ENCODE peak calls at places on chromosomes 7 and 10, in nine cellular contexts. One of them, this sample, is unnamed.

GRCh38 chr10:112026438-112026837 is 157.1 kb downstream of the GPAM start:
- DNase-seq in PC-3: peak; percentile 19
- DNase-seq in HL-60: no peak
- DNase-seq in upper lobe of right lung: no peak
- DNase-seq in CD8-positive, alpha-beta memory T cell: no peak
- DNase-seq in cardiac muscle cell: no peak
- DNase-seq in right cardiac atrium: no peak
- DNase-seq in endodermal cell: peak; percentile 67
- DNase-seq in tibial nerve: no peak
- DNase-seq in this sample: no peak

GRCh38 chr7:129363-130221 is 62.8 kb upstream of the FAM20C start:
- DNase-seq in PC-3: no peak
- DNase-seq in HL-60: no peak
- DNase-seq in upper lobe of right lung: no peak
- DNase-seq in CD8-positive, alpha-beta memory T cell: no peak
- DNase-seq in cardiac muscle cell: peak; percentile 81
- DNase-seq in right cardiac atrium: peak; percentile 65
- DNase-seq in endodermal cell: peak; percentile 18
- DNase-seq in tibial nerve: peak; percentile 50
- DNase-seq in this sample: no peak

GRCh38 chr7:23100697-23101096 is 4.9 kb upstream of the KLHL7 start:
- DNase-seq in PC-3: no peak
- DNase-seq in HL-60: no peak
- DNase-seq in upper lobe of right lung: no peak
- DNase-seq in CD8-positive, alpha-beta memory T cell: no peak
- DNase-seq in cardiac muscle cell: no peak
- DNase-seq in right cardiac atrium: no peak
- DNase-seq in endodermal cell: peak; percentile 73
- DNase-seq in tibial nerve: no peak
- DNase-seq in this sample: no peak

GRCh38 chr10:127922675-127923366 is 15.9 kb downstream of the PTPRE start:
- DNase-seq in PC-3: peak; percentile 83
- DNase-seq in HL-60: no peak
- DNase-seq in upper lobe of right lung: peak; percentile 94
- DNase-seq in CD8-positive, alpha-beta memory T cell: no peak
- DNase-seq in cardiac muscle cell: peak; percentile 95
- DNase-seq in right cardiac atrium: peak; percentile 78
- DNase-seq in endodermal cell: no peak
- DNase-seq in tibial nerve: no peak
- DNase-seq in this sample: peak; percentile 47

GRCh38 chr10:80324891-80325364 is 31.6 kb downstream of the DYDC1 start:
- DNase-seq in PC-3: no peak
- DNase-seq in HL-60: no peak
- DNase-seq in upper lobe of right lung: no peak
- DNase-seq in CD8-positive, alpha-beta memory T cell: no peak
- DNase-seq in cardiac muscle cell: no peak
- DNase-seq in right cardiac atrium: no peak
- DNase-seq in endodermal cell: peak; percentile 48
- DNase-seq in tibial nerve: no peak
- DNase-seq in this sample: no peak

GRCh38 chr10:31186225-31187010 is 132.6 kb upstream of the ZEB1 start:
- DNase-seq in PC-3: no peak
- DNase-seq in HL-60: no peak
- DNase-seq in upper lobe of right lung: no peak
- DNase-seq in CD8-positive, alpha-beta memory T cell: no peak
- DNase-seq in cardiac muscle cell: peak; percentile 42
- DNase-seq in right cardiac atrium: no peak
- DNase-seq in endodermal cell: peak; percentile 78
- DNase-seq in tibial nerve: no peak
- DNase-seq in this sample: no peak

GRCh38 chr7:76292206-76292573 is 10.3 kb upstream of the HSPB1 start:
- DNase-seq in PC-3: no peak
- DNase-seq in HL-60: no peak
- DNase-seq in upper lobe of right lung: peak; percentile 78
- DNase-seq in CD8-positive, alpha-beta memory T cell: no peak
- DNase-seq in cardiac muscle cell: no peak
- DNase-seq in right cardiac atrium: peak; percentile 72
- DNase-seq in endodermal cell: no peak
- DNase-seq in tibial nerve: no peak
- DNase-seq in this sample: no peak

GRCh38 chr10:43145313-43145712 is 7.1 kb downstream of the CSGALNACT2 start:
- DNase-seq in PC-3: no peak
- DNase-seq in HL-60: no peak
- DNase-seq in upper lobe of right lung: no peak
- DNase-seq in CD8-positive, alpha-beta memory T cell: no peak
- DNase-seq in cardiac muscle cell: no peak
- DNase-seq in right cardiac atrium: no peak
- DNase-seq in endodermal cell: no peak
- DNase-seq in tibial nerve: no peak
- DNase-seq in this sample: no peak

GRCh38 chr7:98200364-98200763 is 10.9 kb upstream of the BHLHA15 start:
- DNase-seq in PC-3: no peak
- DNase-seq in HL-60: no peak
- DNase-seq in upper lobe of right lung: no peak
- DNase-seq in CD8-positive, alpha-beta memory T cell: peak; percentile 33
- DNase-seq in cardiac muscle cell: no peak
- DNase-seq in right cardiac atrium: no peak
- DNase-seq in endodermal cell: no peak
- DNase-seq in tibial nerve: no peak
- DNase-seq in this sample: no peak

GRCh38 chr7:149510248-149510647 is 12.6 kb upstream of the ZNF746 start:
- DNase-seq in PC-3: no peak
- DNase-seq in HL-60: no peak
- DNase-seq in upper lobe of right lung: no peak
- DNase-seq in CD8-positive, alpha-beta memory T cell: no peak
- DNase-seq in cardiac muscle cell: no peak
- DNase-seq in right cardiac atrium: no peak
- DNase-seq in endodermal cell: no peak
- DNase-seq in tibial nerve: no peak
- DNase-seq in this sample: no peak

DNA sequence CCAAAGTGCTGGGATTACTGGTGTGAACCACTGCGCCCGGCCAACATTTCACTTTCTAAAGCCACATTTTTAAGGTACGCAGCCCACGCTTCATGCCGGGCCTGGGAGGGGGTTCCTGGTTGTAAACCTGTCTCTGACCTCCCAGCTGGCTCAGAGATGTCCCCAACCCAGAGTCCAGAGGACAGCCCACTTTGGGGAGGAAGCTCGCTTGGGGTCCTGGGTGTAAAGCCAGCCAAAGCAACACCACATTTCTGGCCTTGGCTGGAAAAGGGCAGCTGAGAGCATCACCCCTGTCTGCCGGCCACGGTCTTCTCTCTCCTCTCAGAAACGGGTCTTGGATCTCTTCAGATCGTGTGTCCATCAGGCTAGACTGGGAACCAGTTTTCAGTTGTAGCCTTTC is 23.9 kb upstream of the PITRM1 start:
- DNase-seq in PC-3: no peak
- DNase-seq in HL-60: no peak
- DNase-seq in upper lobe of right lung: no peak
- DNase-seq in CD8-positive, alpha-beta memory T cell: no peak
- DNase-seq in cardiac muscle cell: no peak
- DNase-seq in right cardiac atrium: no peak
- DNase-seq in endodermal cell: peak; percentile 35
- DNase-seq in tibial nerve: no peak
- DNase-seq in this sample: no peak
- H3K27ac ChIP-seq in PC-3: no peak overlapping the region
- H3K27ac ChIP-seq in HL-60: no peak overlapping the region
- H3K27ac ChIP-seq in upper lobe of right lung: no peak overlapping the region
- H3K27ac ChIP-seq in CD8-positive, alpha-beta memory T cell: no peak overlapping the region
- H3K27ac ChIP-seq in cardiac muscle cell: no peak overlapping the region
- H3K27ac ChIP-seq in right cardiac atrium: no peak overlapping the region
- H3K27ac ChIP-seq in endodermal cell: no peak overlapping the region
- H3K27ac ChIP-seq in tibial nerve: no peak overlapping the region
- H3K27ac ChIP-seq in this sample: no peak overlapping the region

GRCh38 chr10:28910960-28911359 is 233.6 kb downstream of the BAMBI start:
- DNase-seq in PC-3: peak; percentile 51
- DNase-seq in HL-60: no peak
- DNase-seq in upper lobe of right lung: no peak
- DNase-seq in CD8-positive, alpha-beta memory T cell: no peak
- DNase-seq in cardiac muscle cell: peak; percentile 73
- DNase-seq in right cardiac atrium: no peak
- DNase-seq in endodermal cell: no peak
- DNase-seq in tibial nerve: no peak
- DNase-seq in this sample: no peak
- H3K27ac ChIP-seq in PC-3: peak overlapping the region; percentile 9
- H3K27ac ChIP-seq in HL-60: no peak overlapping the region
- H3K27ac ChIP-seq in upper lobe of right lung: no peak overlapping the region
- H3K27ac ChIP-seq in CD8-positive, alpha-beta memory T cell: no peak overlapping the region
- H3K27ac ChIP-seq in cardiac muscle cell: no peak overlapping the region
- H3K27ac ChIP-seq in right cardiac atrium: no peak overlapping the region
- H3K27ac ChIP-seq in endodermal cell: no peak overlapping the region
- H3K27ac ChIP-seq in tibial nerve: no peak overlapping the region
- H3K27ac ChIP-seq in this sample: no peak overlapping the region

GRCh38 chr10:62817120-62817762 is 1.1 kb upstream of the EGR2 start:
- DNase-seq in PC-3: peak; percentile 70
- DNase-seq in HL-60: peak; percentile 45
- DNase-seq in upper lobe of right lung: peak; percentile 86
- DNase-seq in CD8-positive, alpha-beta memory T cell: no peak
- DNase-seq in cardiac muscle cell: peak; percentile 69
- DNase-seq in right cardiac atrium: peak; percentile 63
- DNase-seq in endodermal cell: peak; percentile 75
- DNase-seq in tibial nerve: peak; percentile 31
- DNase-seq in this sample: peak; percentile 37

GRCh38 chr10:62816179-62817119 is at the start of gene EGR2:
- DNase-seq in PC-3: peak; percentile 100
- DNase-seq in HL-60: peak; percentile 71
- DNase-seq in upper lobe of right lung: peak; percentile 97
- DNase-seq in CD8-positive, alpha-beta memory T cell: peak; percentile 99
- DNase-seq in cardiac muscle cell: peak; percentile 97
- DNase-seq in right cardiac atrium: peak; percentile 92
- DNase-seq in endodermal cell: peak; percentile 96
- DNase-seq in tibial nerve: peak; percentile 93
- DNase-seq in this sample: peak; percentile 91

GRCh38 chr10:62818426-62819011 is 2.4 kb upstream of the EGR2 start:
- DNase-seq in PC-3: peak; percentile 78
- DNase-seq in HL-60: no peak
- DNase-seq in upper lobe of right lung: peak; percentile 85
- DNase-seq in CD8-positive, alpha-beta memory T cell: peak; percentile 48
- DNase-seq in cardiac muscle cell: no peak
- DNase-seq in right cardiac atrium: peak; percentile 36
- DNase-seq in endodermal cell: peak; percentile 85
- DNase-seq in tibial nerve: no peak
- DNase-seq in this sample: no peak

GRCh38 chr10:62819521-62819920 is 3.4 kb upstream of the EGR2 start:
- DNase-seq in PC-3: peak; percentile 52
- DNase-seq in HL-60: no peak
- DNase-seq in upper lobe of right lung: no peak
- DNase-seq in CD8-positive, alpha-beta memory T cell: no peak
- DNase-seq in cardiac muscle cell: peak; percentile 52
- DNase-seq in right cardiac atrium: no peak
- DNase-seq in endodermal cell: no peak
- DNase-seq in tibial nerve: no peak
- DNase-seq in this sample: no peak

GRCh38 chr10:62817763-62818425 is 1.7 kb upstream of the EGR2 start:
- DNase-seq in PC-3: peak; percentile 100
- DNase-seq in HL-60: no peak
- DNase-seq in upper lobe of right lung: peak; percentile 92
- DNase-seq in CD8-positive, alpha-beta memory T cell: peak; percentile 65
- DNase-seq in cardiac muscle cell: peak; percentile 85
- DNase-seq in right cardiac atrium: peak; percentile 72
- DNase-seq in endodermal cell: peak; percentile 95
- DNase-seq in tibial nerve: peak; percentile 31
- DNase-seq in this sample: peak; percentile 33
- H3K27ac ChIP-seq in PC-3: peak overlapping the region; percentile 37
- H3K27ac ChIP-seq in HL-60: no peak overlapping the region
- H3K27ac ChIP-seq in upper lobe of right lung: peak overlapping the region; percentile 86
- H3K27ac ChIP-seq in CD8-positive, alpha-beta memory T cell: peak overlapping the region; percentile 72
- H3K27ac ChIP-seq in cardiac muscle cell: no peak overlapping the region
- H3K27ac ChIP-seq in right cardiac atrium: no peak overlapping the region
- H3K27ac ChIP-seq in endodermal cell: no peak overlapping the region
- H3K27ac ChIP-seq in tibial nerve: peak overlapping the region; percentile 90
- H3K27ac ChIP-seq in this sample: no peak overlapping the region

DNA sequence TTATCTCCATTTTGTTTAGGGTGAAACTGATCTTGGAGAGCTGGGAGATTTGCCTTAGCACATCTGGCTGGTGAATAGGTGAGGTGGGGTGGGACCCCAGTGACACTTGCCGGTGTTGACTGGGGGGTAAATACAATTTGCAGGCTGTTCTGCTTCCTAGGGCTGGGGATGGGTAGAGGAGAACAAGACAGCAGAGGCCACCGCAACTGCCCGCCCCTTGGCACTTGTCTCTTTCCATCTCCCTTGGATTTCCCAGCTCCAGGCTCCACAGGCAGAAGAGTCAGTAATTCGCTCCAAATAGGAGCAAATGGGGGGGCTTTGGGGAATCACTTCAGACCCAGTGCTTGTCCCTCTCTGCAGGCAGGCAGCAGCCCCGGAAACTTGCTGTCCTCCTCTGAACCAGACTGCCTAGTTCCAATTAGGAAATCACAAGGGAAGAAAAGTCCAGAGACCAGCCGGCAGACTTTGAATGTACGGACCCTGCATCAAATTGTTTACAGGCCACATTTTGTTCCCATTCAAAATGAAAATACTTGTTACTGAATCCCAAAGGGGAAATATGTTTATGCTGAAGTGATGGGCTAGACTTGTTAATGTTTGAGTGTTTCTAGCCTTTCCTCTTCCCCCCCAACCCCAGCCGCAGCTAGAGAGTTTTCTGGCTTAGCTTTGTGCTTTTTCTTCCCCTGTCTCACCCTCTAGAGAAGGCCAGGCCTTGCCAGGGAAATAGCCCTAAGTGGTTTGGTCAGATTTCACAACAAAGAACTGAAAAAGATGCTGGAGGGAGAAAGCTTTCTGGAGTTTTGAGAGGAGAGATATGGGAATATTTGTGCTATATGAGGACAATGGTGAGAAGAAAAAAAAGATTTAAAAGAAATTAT is 10.0 kb upstream of the INPP5F start:
- DNase-seq in PC-3: no peak
- DNase-seq in HL-60: no peak
- DNase-seq in upper lobe of right lung: no peak
- DNase-seq in CD8-positive, alpha-beta memory T cell: no peak
- DNase-seq in cardiac muscle cell: peak; percentile 34
- DNase-seq in right cardiac atrium: no peak
- DNase-seq in endodermal cell: no peak
- DNase-seq in tibial nerve: no peak
- DNase-seq in this sample: no peak
- H3K27ac ChIP-seq in PC-3: no peak overlapping the region
- H3K27ac ChIP-seq in HL-60: no peak overlapping the region
- H3K27ac ChIP-seq in upper lobe of right lung: no peak overlapping the region
- H3K27ac ChIP-seq in CD8-positive, alpha-beta memory T cell: no peak overlapping the region
- H3K27ac ChIP-seq in cardiac muscle cell: no peak overlapping the region
- H3K27ac ChIP-seq in right cardiac atrium: no peak overlapping the region
- H3K27ac ChIP-seq in endodermal cell: peak overlapping the region; percentile 53
- H3K27ac ChIP-seq in tibial nerve: peak overlapping the region; percentile 86
- H3K27ac ChIP-seq in this sample: no peak overlapping the region

GRCh38 chr10:77604063-77604462 is 33.5 kb downstream of the KCNMA1 start:
- DNase-seq in PC-3: no peak
- DNase-seq in HL-60: no peak
- DNase-seq in upper lobe of right lung: no peak
- DNase-seq in CD8-positive, alpha-beta memory T cell: no peak
- DNase-seq in cardiac muscle cell: no peak
- DNase-seq in right cardiac atrium: no peak
- DNase-seq in endodermal cell: no peak
- DNase-seq in tibial nerve: no peak
- DNase-seq in this sample: no peak
- H3K27ac ChIP-seq in PC-3: no peak overlapping the region
- H3K27ac ChIP-seq in HL-60: no peak overlapping the region
- H3K27ac ChIP-seq in upper lobe of right lung: no peak overlapping the region
- H3K27ac ChIP-seq in CD8-positive, alpha-beta memory T cell: no peak overlapping the region
- H3K27ac ChIP-seq in cardiac muscle cell: no peak overlapping the region
- H3K27ac ChIP-seq in right cardiac atrium: no peak overlapping the region
- H3K27ac ChIP-seq in endodermal cell: no peak overlapping the region
- H3K27ac ChIP-seq in tibial nerve: no peak overlapping the region
- H3K27ac ChIP-seq in this sample: no peak overlapping the region